ENCODE peak calls at places on chromosomes 4 and X, in six cellular contexts. G, W, B, Z, K and X are unnamed samples.

GRCh38 chr4:144355809-144356757 is 215.6 kb upstream of the GYPA start:
- DNase-seq in G (peak), W (peak), B (no peak), Z (no peak), K (no peak), X (peak)

GRCh38 chr4:6408263-6408662 is 64.2 kb downstream of the PPP2R2C start:
- DNase-seq in G (no peak), W (no peak), B (no peak), Z (no peak), K (no peak), X (no peak)

GRCh38 chrX:72110051-72110926 is 21.4 kb downstream of the RTL5 start:
- DNase-seq in G (no peak), W (no peak), B (no peak), Z (no peak), K (no peak), X (no peak)

GRCh38 chrX:51461053-51462050 is 35.0 kb downstream of the NUDT11 start:
- DNase-seq in G (peak), W (peak), B (no peak), Z (no peak), K (no peak), X (peak)

GRCh38 chrX:39955621-39956020 is 142.1 kb downstream of the BCOR start:
- DNase-seq in G (no peak), W (peak), B (no peak), Z (no peak), K (no peak), X (no peak)

GRCh38 chr4:36189511-36190226 is 54.6 kb downstream of the ARAP2 start:
- DNase-seq in G (no peak), W (no peak), B (no peak), Z (no peak), K (no peak), X (no peak)

GRCh38 chr4:22986881-22987280 is 294.1 kb downstream of the GBA3 start:
- DNase-seq in G (peak), W (no peak), B (no peak), Z (no peak), K (no peak), X (no peak)

GRCh38 chr4:142242156-142242555 is 603.9 kb downstream of the INPP4B start:
- DNase-seq in G (no peak), W (no peak), B (no peak), Z (no peak), K (no peak), X (no peak)

GRCh38 chr4:102760645-102761477 is at the start of gene MANBA:
- DNase-seq in G (peak), W (peak), B (peak), Z (peak), K (peak), X (peak)

GRCh38 chr4:92387459-92388069 is 83.8 kb downstream of the GRID2 start:
- DNase-seq in G (peak), W (peak), B (no peak), Z (no peak), K (no peak), X (peak)